ENCODE peak calls at places on chromosomes 7 and 10, in nine cellular contexts. One of them, this sample, is unnamed.

GRCh38 chr10:42975005-42975493 is 101.8 kb upstream of the RET start:
- DNase-seq in HepG2: no peak
- DNase-seq in adrenal gland: no peak
- DNase-seq in esophagus muscularis mucosa: no peak
- DNase-seq in transverse colon: no peak
- DNase-seq in tibial nerve: no peak
- DNase-seq in stomach: peak
- DNase-seq in H54: no peak
- DNase-seq in ovary: no peak
- DNase-seq in this sample: no peak

GRCh38 chr10:35913628-35914027 is 271.5 kb upstream of the FZD8 start:
- DNase-seq in HepG2: no peak
- DNase-seq in adrenal gland: no peak
- DNase-seq in H54: no peak
- DNase-seq in transverse colon: no peak
- DNase-seq in stomach: no peak
- DNase-seq in esophagus muscularis mucosa: no peak
- DNase-seq in ovary: no peak
- DNase-seq in tibial nerve: no peak
- DNase-seq in this sample: no peak

GRCh38 chr7:140403878-140404564 is at the start of gene RAB19:
- DNase-seq in adrenal gland: no peak
- DNase-seq in HepG2: no peak
- DNase-seq in ovary: no peak
- DNase-seq in stomach: peak
- DNase-seq in tibial nerve: no peak
- DNase-seq in H54: no peak
- DNase-seq in transverse colon: peak
- DNase-seq in esophagus muscularis mucosa: no peak
- DNase-seq in this sample: no peak

GRCh38 chr7:44847509-44847919 is 373 bp downstream of the H2AZ2 start:
- DNase-seq in tibial nerve: peak
- DNase-seq in adrenal gland: peak
- DNase-seq in HepG2: peak
- DNase-seq in transverse colon: peak
- DNase-seq in esophagus muscularis mucosa: peak
- DNase-seq in stomach: peak
- DNase-seq in ovary: peak
- DNase-seq in H54: peak
- DNase-seq in this sample: peak

GRCh38 chr10:75398630-75399460 is 2.7 kb downstream of the ZNF503 start:
- DNase-seq in adrenal gland: peak
- DNase-seq in transverse colon: peak
- DNase-seq in stomach: peak
- DNase-seq in H54: no peak
- DNase-seq in HepG2: no peak
- DNase-seq in esophagus muscularis mucosa: no peak
- DNase-seq in ovary: peak
- DNase-seq in tibial nerve: no peak
- DNase-seq in this sample: no peak

GRCh38 chr10:1374501-1374900 is 318.3 kb downstream of the WDR37 start:
- DNase-seq in H54: no peak
- DNase-seq in stomach: no peak
- DNase-seq in transverse colon: no peak
- DNase-seq in tibial nerve: no peak
- DNase-seq in ovary: no peak
- DNase-seq in adrenal gland: no peak
- DNase-seq in HepG2: no peak
- DNase-seq in esophagus muscularis mucosa: peak
- DNase-seq in this sample: no peak

GRCh38 chr7:140475747-140476333 is 3.5 kb downstream of the MKRN1 start:
- DNase-seq in esophagus muscularis mucosa: no peak
- DNase-seq in adrenal gland: peak
- DNase-seq in ovary: no peak
- DNase-seq in HepG2: peak
- DNase-seq in transverse colon: peak
- DNase-seq in stomach: peak
- DNase-seq in H54: peak
- DNase-seq in tibial nerve: peak
- DNase-seq in this sample: peak

GRCh38 chr10:71603190-71603589 is 116.4 kb downstream of the C10orf105 start:
- DNase-seq in adrenal gland: peak
- DNase-seq in transverse colon: peak
- DNase-seq in H54: no peak
- DNase-seq in stomach: no peak
- DNase-seq in ovary: no peak
- DNase-seq in HepG2: no peak
- DNase-seq in tibial nerve: no peak
- DNase-seq in esophagus muscularis mucosa: no peak
- DNase-seq in this sample: no peak

GRCh38 chr7:26636808-26637207 is 227.6 kb downstream of the SKAP2 start:
- DNase-seq in esophagus muscularis mucosa: no peak
- DNase-seq in H54: no peak
- DNase-seq in adrenal gland: no peak
- DNase-seq in HepG2: no peak
- DNase-seq in transverse colon: no peak
- DNase-seq in stomach: no peak
- DNase-seq in tibial nerve: no peak
- DNase-seq in ovary: no peak
- DNase-seq in this sample: no peak

GRCh38 chr10:30583778-30584415 is 45.7 kb downstream of the LYZL2 start:
- DNase-seq in H54: peak
- DNase-seq in esophagus muscularis mucosa: peak
- DNase-seq in tibial nerve: peak
- DNase-seq in transverse colon: peak
- DNase-seq in ovary: peak
- DNase-seq in HepG2: peak
- DNase-seq in adrenal gland: peak
- DNase-seq in stomach: peak
- DNase-seq in this sample: peak

GRCh38 chr7:34991938-34992840 is 45.1 kb downstream of the DPY19L1 start:
- DNase-seq in tibial nerve: no peak
- DNase-seq in stomach: no peak
- DNase-seq in ovary: no peak
- DNase-seq in esophagus muscularis mucosa: no peak
- DNase-seq in adrenal gland: no peak
- DNase-seq in transverse colon: peak
- DNase-seq in H54: peak
- DNase-seq in HepG2: no peak
- DNase-seq in this sample: peak

DNA sequence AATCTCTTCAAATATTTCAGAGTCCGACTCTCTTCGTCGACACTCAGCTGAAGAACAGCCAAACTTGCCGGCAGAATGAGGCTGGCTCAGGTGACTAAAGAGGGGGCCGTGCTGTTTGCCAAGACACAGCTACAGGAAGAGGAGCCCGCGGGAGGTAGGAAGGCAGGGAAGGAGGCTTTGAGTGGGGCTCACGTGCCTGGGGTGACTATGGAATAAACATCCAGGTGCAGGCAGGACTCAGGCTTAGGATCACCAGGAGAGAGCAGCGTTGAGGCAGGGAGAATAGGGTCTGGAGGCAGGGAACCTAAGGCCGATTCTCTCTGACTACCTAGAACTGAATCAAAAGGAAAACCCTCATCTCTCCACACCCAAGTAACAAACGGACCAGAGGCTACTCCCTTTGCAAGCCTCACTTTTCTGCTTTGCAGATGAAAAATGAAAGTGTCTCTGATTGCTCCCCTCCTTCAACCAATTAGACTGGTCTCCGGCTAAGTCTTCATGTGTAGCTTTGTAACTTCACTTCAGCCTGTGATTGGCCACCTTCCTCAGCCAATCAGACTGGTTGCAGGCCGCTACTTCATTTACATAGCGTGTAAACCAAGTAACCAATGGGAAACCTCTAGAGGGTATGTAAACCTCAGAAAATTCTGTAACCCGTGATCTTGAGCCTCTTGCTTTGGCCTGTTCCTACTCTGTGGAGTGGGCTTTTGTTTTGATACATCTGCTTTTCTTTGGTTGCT is 19.7 kb upstream of the BNIP3 start:
- DNase-seq in adrenal gland: no peak
- DNase-seq in tibial nerve: no peak
- DNase-seq in H54: no peak
- DNase-seq in HepG2: peak
- DNase-seq in stomach: no peak
- DNase-seq in esophagus muscularis mucosa: no peak
- DNase-seq in transverse colon: no peak
- DNase-seq in ovary: peak
- DNase-seq in this sample: peak
- TF ChIP-seq POLR2A in adrenal gland: no peak
- TF ChIP-seq POLR2A in tibial nerve: no peak
- TF ChIP-seq POLR2A in H54: no peak
- TF ChIP-seq POLR2A in HepG2: no peak
- TF ChIP-seq POLR2A in stomach: no peak
- TF ChIP-seq POLR2A in esophagus muscularis mucosa: no peak
- TF ChIP-seq POLR2A in transverse colon: no peak
- TF ChIP-seq POLR2A in ovary: no peak
- TF ChIP-seq POLR2A in this sample: no peak

GRCh38 chr7:100090527-100091410 is 2.0 kb downstream of the COPS6 start:
- DNase-seq in tibial nerve: no peak
- DNase-seq in ovary: no peak
- DNase-seq in adrenal gland: no peak
- DNase-seq in esophagus muscularis mucosa: no peak
- DNase-seq in HepG2: no peak
- DNase-seq in H54: no peak
- DNase-seq in transverse colon: no peak
- DNase-seq in stomach: no peak
- DNase-seq in this sample: no peak
- TF ChIP-seq POLR2A in tibial nerve: no peak
- TF ChIP-seq POLR2A in ovary: no peak
- TF ChIP-seq POLR2A in adrenal gland: no peak
- TF ChIP-seq POLR2A in esophagus muscularis mucosa: no peak
- TF ChIP-seq POLR2A in HepG2: peak
- TF ChIP-seq POLR2A in H54: peak
- TF ChIP-seq POLR2A in transverse colon: no peak
- TF ChIP-seq POLR2A in stomach: no peak
- TF ChIP-seq POLR2A in this sample: no peak

DNA sequence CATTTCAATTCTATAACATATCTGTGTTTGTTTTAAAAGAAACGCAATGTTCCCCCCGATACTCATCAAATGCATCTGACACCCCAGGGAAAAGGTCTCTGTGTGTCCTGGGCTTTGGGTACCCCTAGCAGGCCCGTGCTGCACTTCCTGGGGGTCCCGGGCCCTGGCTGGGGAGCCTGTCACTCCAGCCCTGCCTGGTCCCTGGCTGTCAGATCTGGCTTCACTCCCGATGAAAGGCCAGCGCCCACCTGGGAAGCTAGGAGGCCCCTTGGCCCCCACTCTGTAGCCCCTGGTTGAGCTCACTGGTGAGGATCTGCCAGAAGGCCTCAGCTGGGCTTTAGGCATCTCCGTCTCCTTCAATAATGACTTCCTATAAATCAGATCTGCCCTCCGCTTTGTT is 63.9 kb downstream of the GOLGA7B start:
- DNase-seq in HepG2: no peak
- DNase-seq in H54: no peak
- DNase-seq in transverse colon: no peak
- DNase-seq in ovary: no peak
- DNase-seq in tibial nerve: no peak
- DNase-seq in adrenal gland: no peak
- DNase-seq in stomach: no peak
- DNase-seq in esophagus muscularis mucosa: no peak
- DNase-seq in this sample: no peak
- TF ChIP-seq POLR2A in HepG2: no peak
- TF ChIP-seq POLR2A in H54: no peak
- TF ChIP-seq POLR2A in transverse colon: no peak
- TF ChIP-seq POLR2A in ovary: no peak
- TF ChIP-seq POLR2A in tibial nerve: no peak
- TF ChIP-seq POLR2A in adrenal gland: no peak
- TF ChIP-seq POLR2A in stomach: no peak
- TF ChIP-seq POLR2A in esophagus muscularis mucosa: no peak
- TF ChIP-seq POLR2A in this sample: no peak

DNA sequence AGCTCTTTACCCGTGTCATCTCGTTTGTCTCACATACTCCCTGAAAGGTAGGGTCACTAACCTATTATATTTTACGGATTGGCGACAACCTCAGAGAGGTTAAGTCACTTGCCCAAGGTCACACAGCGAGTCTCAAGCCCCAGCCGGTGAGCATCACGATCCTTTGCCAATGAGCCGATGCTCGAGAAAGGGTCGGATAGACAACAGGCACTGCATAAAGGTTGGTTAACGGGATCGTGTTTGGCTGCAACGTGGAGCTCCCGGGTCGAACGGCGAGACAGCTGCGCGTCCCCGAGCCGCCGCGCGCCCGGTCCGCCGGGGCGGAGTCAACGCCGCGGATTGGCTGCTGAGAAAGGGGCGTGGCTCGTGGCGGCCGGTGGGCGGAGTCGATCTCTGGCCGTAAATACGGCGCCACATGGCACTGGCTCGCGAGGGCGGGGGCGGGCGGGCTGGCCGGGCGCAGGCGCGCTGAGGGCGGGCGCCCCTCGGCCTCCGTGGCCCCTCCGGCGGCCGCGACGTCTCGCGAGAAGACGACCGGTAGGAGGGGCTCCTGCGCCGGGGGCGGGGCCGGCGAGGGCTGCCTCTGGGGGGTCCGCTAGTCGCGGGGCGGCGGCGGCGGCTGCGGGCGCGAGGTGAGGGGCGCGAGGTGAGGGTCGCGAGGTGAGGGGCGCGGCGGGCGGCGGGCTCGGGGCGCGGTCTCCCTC is at the start of gene CHST12:
- DNase-seq in ovary: peak
- DNase-seq in H54: peak
- DNase-seq in esophagus muscularis mucosa: peak
- DNase-seq in HepG2: peak
- DNase-seq in transverse colon: peak
- DNase-seq in stomach: peak
- DNase-seq in adrenal gland: peak
- DNase-seq in tibial nerve: peak
- DNase-seq in this sample: peak
- TF ChIP-seq POLR2A in ovary: no peak
- TF ChIP-seq POLR2A in H54: peak
- TF ChIP-seq POLR2A in esophagus muscularis mucosa: no peak
- TF ChIP-seq POLR2A in HepG2: peak
- TF ChIP-seq POLR2A in transverse colon: no peak
- TF ChIP-seq POLR2A in stomach: no peak
- TF ChIP-seq POLR2A in adrenal gland: no peak
- TF ChIP-seq POLR2A in tibial nerve: peak
- TF ChIP-seq POLR2A in this sample: peak

GRCh38 chr7:118214051-118214832 is 10.3 kb upstream of the ANKRD7 start:
- DNase-seq in ovary: peak
- DNase-seq in stomach: peak
- DNase-seq in tibial nerve: peak
- DNase-seq in transverse colon: peak
- DNase-seq in H54: peak
- DNase-seq in HepG2: no peak
- DNase-seq in adrenal gland: peak
- DNase-seq in esophagus muscularis mucosa: no peak
- DNase-seq in this sample: peak
- TF ChIP-seq POLR2A in ovary: no peak
- TF ChIP-seq POLR2A in stomach: no peak
- TF ChIP-seq POLR2A in tibial nerve: peak
- TF ChIP-seq POLR2A in transverse colon: no peak
- TF ChIP-seq POLR2A in H54: peak
- TF ChIP-seq POLR2A in HepG2: no peak
- TF ChIP-seq POLR2A in adrenal gland: no peak
- TF ChIP-seq POLR2A in esophagus muscularis mucosa: no peak
- TF ChIP-seq POLR2A in this sample: peak